ENCODE peak calls at places on chromosomes 5 and 9, in four cellular contexts. Y is kidney tubule cell; I is activated CD8-positive, alpha-beta T cell treated with anti-CD3 and anti-CD28 coated beads for 36 hours; R is foreskin fibroblast. P is an unnamed sample.

GRCh38 chr9:137403281-137403680 is 19.7 kb downstream of the EXD3 start:
- DNase-seq in Y (no peak), R (no peak), I (no peak), P (no peak)

GRCh38 chr9:73549991-73550390 is 398.3 kb downstream of the ANXA1 start:
- DNase-seq in Y (no peak), I (no peak), R (no peak), P (no peak)

GRCh38 chr5:172162348-172162747 is 25.7 kb downstream of the STK10 start:
- DNase-seq in Y (no peak), I (no peak), R (no peak), P (no peak)

GRCh38 chr9:88303785-88304495 is 84.3 kb upstream of the SPIN1 start:
- DNase-seq in R (peak), Y (peak), I (peak), P (no peak)

GRCh38 chr9:124657526-124657925 is 113.6 kb downstream of the NR6A1 start:
- DNase-seq in R (no peak), Y (peak), I (no peak), P (no peak)

GRCh38 chr5:139635606-139636206 is 12.4 kb upstream of the CXXC5 start:
- DNase-seq in I (peak), R (peak), Y (peak), P (no peak)

GRCh38 chr9:70085241-70085640 is 41.6 kb downstream of the MAMDC2 start:
- DNase-seq in I (no peak), Y (peak), R (no peak), P (peak)

GRCh38 chr9:113580041-113580953 is 116.8 kb downstream of the RGS3 start:
- DNase-seq in R (no peak), Y (peak), I (peak), P (no peak)

GRCh38 chr5:130715541-130715940 is 449.5 kb downstream of the HINT1 start:
- DNase-seq in I (no peak), R (peak), Y (peak), P (no peak)

GRCh38 chr9:120151149-120151548 is 428.8 kb downstream of the CDK5RAP2 start:
- DNase-seq in R (no peak), I (no peak), Y (no peak), P (no peak)

GRCh38 chr9:114047717-114048116 is 30.4 kb downstream of the AMBP start:
- DNase-seq in Y (peak), I (no peak), R (peak), P (no peak)

GRCh38 chr9:19229725-19230355 is 653 bp upstream of the DENND4C start:
- DNase-seq in I (peak), R (peak), Y (peak), P (peak)

GRCh38 chr5:74369173-74369572 is 271.4 kb downstream of the ENC1 start:
- DNase-seq in I (no peak), R (no peak), Y (no peak), P (no peak)

GRCh38 chr9:99432075-99432474 is 210.0 kb downstream of the SEC61B start:
- DNase-seq in R (no peak), Y (no peak), I (no peak), P (no peak)